ENCODE peak calls at places on chromosome 12, in ten cellular contexts. Z is keratinocyte; F is left ventricle myocardium inferior; D is left lung; W is GM23248; X is ovary; E is OCI-LY7; S is HAP-1; I is PC-9; Y is CD4-positive, alpha-beta T cell. N is an unnamed sample. For H3K9me3, the result is how much of the 10 kb centered on the place peaks cover.

GRCh38 chr12:92064420-92064819 is 81.2 kb downstream of the BTG1 start:
- DNase-seq in Z (no peak), F (no peak), D (no peak), W (no peak), X (no peak), E (no peak), S (no peak), I (no peak), Y (no peak), N (no peak)

GRCh38 chr12:26298785-26299621 is 103.6 kb downstream of the SSPN start:
- DNase-seq in Z (no peak), F (no peak), D (no peak), W (peak), X (no peak), E (peak), S (no peak), I (peak), Y (no peak), N (no peak)

GRCh38 chr12:53097564-53098353 is at the start of gene IGFBP6:
- DNase-seq in Z (no peak), F (peak), D (peak), W (peak), X (peak), E (peak), S (peak), I (no peak), Y (peak), N (peak)

GRCh38 chr12:69514111-69514510 is 43.9 kb downstream of the FRS2 start:
- DNase-seq in Z (no peak), F (no peak), D (no peak), W (no peak), X (no peak), E (no peak), S (no peak), I (no peak), Y (no peak), N (no peak)

GRCh38 chr12:1830981-1831930 is 10.9 kb downstream of the LRTM2 start:
- DNase-seq in Z (peak), F (peak), D (peak), W (peak), X (no peak), E (no peak), S (peak), I (peak), Y (no peak), N (peak)

GRCh38 chr12:108367436-108367835 is 28.3 kb upstream of the CMKLR1 start:
- DNase-seq in Z (no peak), F (no peak), D (peak), W (peak), X (no peak), E (no peak), S (no peak), I (no peak), Y (no peak), N (no peak)

GRCh38 chr12:97685360-97685759 is 222.8 kb downstream of the RMST start:
- DNase-seq in Z (no peak), F (no peak), D (no peak), W (no peak), X (no peak), E (no peak), S (no peak), I (no peak), Y (no peak), N (no peak)

GRCh38 chr12:25194722-25195055 is 271 bp downstream of the DNAI7 start:
- DNase-seq in Z (no peak), F (no peak), D (no peak), W (no peak), X (no peak), E (no peak), S (no peak), I (no peak), Y (no peak), N (no peak)

GRCh38 chr12:130427381-130427887 is 89.7 kb downstream of the PIWIL1 start:
- DNase-seq in Z (no peak), F (no peak), D (no peak), W (no peak), X (no peak), E (no peak), S (no peak), I (no peak), Y (no peak), N (no peak)

GRCh38 chr12:107079172-107080011 is 14.0 kb downstream of the CRY1 start:
- DNase-seq in Z (no peak), F (no peak), D (no peak), W (peak), X (no peak), E (peak), S (no peak), I (peak), Y (no peak), N (no peak)

GRCh38 chr12:107983871-107984480 is 145.1 kb upstream of the WSCD2 start:
- DNase-seq in Z (no peak), F (no peak), D (no peak), W (peak), X (no peak), E (no peak), S (no peak), I (no peak), Y (no peak), N (no peak)

GRCh38 chr12:23751641-23752040 is 197.8 kb downstream of the SOX5 start:
- DNase-seq in Z (no peak), F (no peak), D (no peak), W (no peak), X (no peak), E (no peak), S (no peak), I (no peak), Y (no peak), N (no peak)

GRCh38 chr12:92146497-92146828 is 817 bp upstream of the BTG1 start:
- DNase-seq in Z (no peak), F (no peak), D (no peak), W (no peak), X (no peak), E (no peak), S (no peak), I (no peak), Y (no peak), N (no peak)

GRCh38 chr12:3869860-3870259 is 3.3 kb downstream of the PARP11 start:
- DNase-seq in Z (no peak), F (no peak), D (no peak), W (no peak), X (no peak), E (no peak), S (no peak), I (no peak), Y (no peak), N (no peak)

GRCh38 chr12:81558031-81558430 is 201.1 kb downstream of the PPFIA2 start:
- DNase-seq in Z (no peak), F (no peak), D (no peak), W (peak), X (no peak), E (no peak), S (no peak), I (no peak), Y (no peak), N (no peak)

GRCh38 chr12:45572114-45572513 is 157.4 kb upstream of the ARID2 start:
- DNase-seq in Z (no peak), F (no peak), D (no peak), W (no peak), X (no peak), E (no peak), S (no peak), I (peak), Y (no peak), N (no peak)

GRCh38 chr12:83896416-83896815 is 1016.2 kb downstream of the SLC6A15 start:
- DNase-seq in Z (no peak), F (no peak), D (no peak), W (no peak), X (no peak), E (no peak), S (no peak), I (no peak), Y (no peak), N (no peak)

GRCh38 chr12:123070267-123071081 is 80.4 kb downstream of the PITPNM2 start:
- DNase-seq in Z (no peak), F (no peak), D (no peak), W (no peak), X (no peak), E (no peak), S (no peak), I (peak), Y (no peak), N (no peak)

GRCh38 chr12:8639936-8640335 is 22.7 kb downstream of the MFAP5 start:
- DNase-seq in Z (no peak), F (no peak), D (no peak), W (no peak), X (no peak), E (no peak), S (no peak), I (no peak), Y (no peak), N (no peak)

GRCh38 chr12:132951649-132952048 is 4.5 kb downstream of the ZNF605 start:
- DNase-seq in Z (no peak), F (no peak), D (no peak), W (no peak), X (no peak), E (no peak), S (no peak), I (no peak), Y (no peak), N (no peak)
- H3K9me3 ChIP-seq in Z (under half), F (half or more), D (half or more), W (under half), X (under half), E (under half), S (under half), I (under half), Y (under half), N (under half)

DNA sequence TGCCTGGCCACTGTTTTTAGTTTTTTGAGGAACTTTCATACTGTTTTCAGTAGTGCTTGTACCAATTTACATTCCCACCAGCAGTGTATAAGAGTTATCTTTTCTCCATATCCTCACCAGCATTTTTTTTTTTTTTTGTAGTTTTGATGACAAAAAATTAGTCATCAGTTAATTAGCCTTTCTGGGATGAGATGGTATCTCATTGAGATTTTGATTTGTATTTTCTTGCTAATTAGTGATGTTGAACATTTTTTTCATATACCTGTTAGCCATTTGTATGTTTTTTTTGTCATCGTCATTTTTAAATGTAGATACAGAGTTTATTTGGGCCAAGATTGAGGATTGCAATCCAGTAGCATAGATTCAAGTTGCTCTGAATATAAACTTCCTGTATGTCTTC is 19.3 kb downstream of the TBC1D15 start:
- DNase-seq in Z (no peak), F (no peak), D (no peak), W (no peak), X (no peak), E (no peak), S (no peak), I (no peak), Y (no peak), N (no peak)
- H3K9me3 ChIP-seq in Z (under half), F (under half), D (under half), W (under half), X (under half), E (under half), S (under half), I (under half), Y (under half), N (under half)

DNA sequence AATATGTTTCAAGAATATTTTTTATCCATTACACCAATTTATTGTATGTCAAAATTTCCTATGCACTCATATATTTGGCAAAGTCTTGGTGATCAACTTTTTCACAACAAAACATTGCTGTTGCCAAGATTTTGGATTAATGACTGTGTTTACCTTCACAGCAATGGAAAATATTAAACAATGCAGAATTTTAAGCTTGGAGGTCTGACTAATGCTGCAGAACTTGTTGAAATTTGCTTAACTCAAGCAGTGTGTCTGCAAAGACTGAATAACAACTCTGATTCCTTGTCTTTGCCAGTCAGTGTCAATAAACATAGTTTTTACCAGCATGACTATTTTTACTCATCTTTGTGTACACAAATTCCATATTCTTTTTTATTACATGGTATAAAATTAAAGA is 336.4 kb downstream of the CCER1 start:
- DNase-seq in Z (no peak), F (no peak), D (no peak), W (peak), X (no peak), E (no peak), S (no peak), I (no peak), Y (no peak), N (no peak)
- H3K9me3 ChIP-seq in Z (under half), F (under half), D (under half), W (under half), X (under half), E (under half), S (under half), I (under half), Y (under half), N (under half)

GRCh38 chr12:126248871-126249403 is 1183.7 kb downstream of the AACS start:
- DNase-seq in Z (no peak), F (no peak), D (no peak), W (no peak), X (no peak), E (no peak), S (no peak), I (no peak), Y (no peak), N (no peak)
- H3K9me3 ChIP-seq in Z (under half), F (under half), D (under half), W (under half), X (under half), E (under half), S (under half), I (under half), Y (under half), N (under half)

DNA sequence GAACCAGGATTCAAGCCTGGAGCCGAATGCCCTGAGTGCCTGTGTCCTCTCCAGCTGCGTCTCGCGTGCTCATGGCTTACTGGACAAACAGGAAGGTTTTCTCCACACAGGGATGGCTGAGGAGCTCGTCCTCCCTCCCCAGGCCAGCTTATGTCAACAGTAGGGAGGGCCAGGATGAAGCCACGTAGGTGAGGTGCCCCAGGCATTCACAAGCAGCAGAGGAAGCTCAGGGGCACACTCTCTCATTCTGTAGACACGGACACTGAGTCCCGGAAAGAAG is 49.3 kb downstream of the TRPV4 start:
- DNase-seq in Z (no peak), F (no peak), D (no peak), W (no peak), X (no peak), E (no peak), S (no peak), I (peak), Y (no peak), N (no peak)
- H3K9me3 ChIP-seq in Z (under half), F (under half), D (under half), W (under half), X (under half), E (under half), S (under half), I (under half), Y (under half), N (under half)

GRCh38 chr12:40351976-40352375 is 127.2 kb downstream of the LRRK2 start:
- DNase-seq in Z (no peak), F (no peak), D (no peak), W (no peak), X (no peak), E (no peak), S (no peak), I (no peak), Y (no peak), N (no peak)
- H3K9me3 ChIP-seq in Z (under half), F (under half), D (under half), W (under half), X (under half), E (under half), S (under half), I (under half), Y (under half), N (under half)

DNA sequence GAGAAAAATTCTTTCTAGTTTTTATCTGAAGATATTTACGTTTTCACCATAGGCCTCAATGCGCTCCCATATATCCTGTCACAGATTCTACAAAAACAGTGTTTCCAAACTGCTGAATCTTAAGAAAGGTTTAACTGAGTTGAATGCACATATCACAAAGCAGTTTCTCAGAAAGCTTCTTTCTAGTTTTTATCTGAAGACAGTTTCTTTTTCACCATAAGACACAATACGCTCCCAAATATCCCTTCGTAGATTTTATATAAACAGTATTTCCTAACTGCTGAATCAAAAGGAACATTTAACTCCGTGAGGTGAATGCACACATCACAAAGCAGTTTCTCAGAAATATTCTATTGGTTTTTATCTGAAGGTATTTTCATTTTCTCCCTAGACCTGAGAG is 385.5 kb downstream of the ALG10 start:
- DNase-seq in Z (no peak), F (no peak), D (no peak), W (no peak), X (no peak), E (no peak), S (no peak), I (no peak), Y (no peak), N (no peak)
- H3K9me3 ChIP-seq in Z (under half), F (half or more), D (half or more), W (under half), X (under half), E (under half), S (under half), I (under half), Y (half or more), N (under half)

GRCh38 chr12:43241971-43242370 is 310.0 kb downstream of the ADAMTS20 start:
- DNase-seq in Z (no peak), F (no peak), D (no peak), W (peak), X (no peak), E (no peak), S (no peak), I (no peak), Y (no peak), N (no peak)

GRCh38 chr12:43245947-43246346 is 306.1 kb downstream of the ADAMTS20 start:
- DNase-seq in Z (no peak), F (no peak), D (no peak), W (no peak), X (no peak), E (no peak), S (no peak), I (no peak), Y (no peak), N (no peak)
- H3K9me3 ChIP-seq in Z (under half), F (under half), D (under half), W (under half), X (under half), E (under half), S (under half), I (under half), Y (under half), N (under half)

DNA sequence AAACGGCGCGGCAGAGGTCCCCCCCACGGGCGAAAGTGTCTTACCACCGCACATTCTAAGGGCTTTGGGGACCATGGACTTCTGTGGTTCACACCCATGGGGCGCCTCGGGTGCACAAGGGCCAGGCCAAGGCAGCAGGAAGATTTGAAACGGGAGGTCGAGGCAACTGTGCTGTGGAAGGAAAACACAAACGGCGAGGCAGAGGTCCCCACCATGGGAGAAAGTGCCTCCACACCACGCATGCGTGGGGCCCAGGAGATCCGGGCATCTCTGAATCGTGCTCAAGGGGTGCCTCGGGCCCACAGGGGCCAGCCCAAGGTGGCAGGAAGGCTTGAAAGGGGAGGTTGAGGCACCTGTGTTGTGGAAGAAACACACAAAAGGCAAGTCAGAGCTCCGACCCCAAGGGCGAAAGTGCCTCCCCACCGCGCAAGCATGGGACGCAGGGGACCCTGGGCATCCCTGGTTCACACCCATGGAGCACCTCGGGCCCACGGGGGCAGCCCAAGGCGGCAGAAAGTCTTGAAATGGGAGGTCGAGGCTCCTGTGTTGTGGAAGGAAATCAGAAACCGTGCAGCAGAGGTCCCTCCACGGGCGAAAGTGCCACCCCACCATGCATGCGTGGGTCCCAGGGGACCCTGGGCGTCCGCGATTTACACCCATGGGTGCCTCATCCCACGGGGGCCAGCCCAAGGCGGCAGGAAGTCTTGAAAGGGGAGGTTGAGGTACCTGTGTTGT is 371.0 kb downstream of the ALG10 start:
- DNase-seq in Z (no peak), F (peak), D (peak), W (no peak), X (peak), E (no peak), S (no peak), I (no peak), Y (peak), N (no peak)
- H3K9me3 ChIP-seq in Z (under half), F (half or more), D (half or more), W (under half), X (under half), E (under half), S (under half), I (under half), Y (under half), N (half or more)

N was measured in neuronal stem cell.